ENCODE peak calls at places on chromosomes 11 and 22, in seven cellular contexts. Y is esophagus squamous epithelium, T is cardiac muscle cell, C is RWPE1, L is OCI-LY7, P is pancreas, B is AG09309. O is an unnamed sample.
A peak's percentile ranks its signal among the peaks of the same experiment; 100 is the strongest.

GRCh38 chr22:39306456-39307361 is 12.7 kb downstream of the RPL3 start:
- DNase-seq in C (no peak), P (no peak), Y (no peak), L (peak; percentile 50), T (no peak), B (no peak), O (peak; percentile 58)

GRCh38 chr11:350723-351255 is 18.5 kb upstream of the B4GALNT4 start:
- DNase-seq in C (no peak), B (no peak), L (peak; percentile 54), Y (no peak), T (no peak), P (no peak), O (peak; percentile 90)

GRCh38 chr11:130592056-130592455 is 143.6 kb downstream of the ADAMTS15 start:
- DNase-seq in Y (no peak), B (no peak), C (peak; percentile 52), L (no peak), T (peak; percentile 54), P (no peak), O (peak; percentile 41)

GRCh38 chr11:117538731-117539130 is 211.1 kb downstream of the CEP164 start:
- DNase-seq in P (no peak), C (no peak), B (peak; percentile 8), T (no peak), Y (no peak), L (no peak), O (no peak)

GRCh38 chr11:122863704-122864326 is 18.7 kb upstream of the JHY start:
- DNase-seq in C (peak; percentile 63), T (peak; percentile 64), P (no peak), Y (no peak), B (no peak), L (peak; percentile 51), O (peak; percentile 53)

GRCh38 chr11:109547356-109548027 is 125.5 kb downstream of the C11orf87 start:
- DNase-seq in P (no peak), T (peak; percentile 83), B (peak; percentile 71), L (no peak), C (peak; percentile 44), Y (no peak), O (peak; percentile 45)

GRCh38 chr11:134464196-134464595 is 52.2 kb upstream of the B3GAT1 start:
- DNase-seq in P (no peak), T (no peak), C (no peak), B (no peak), Y (no peak), L (no peak), O (no peak)

GRCh38 chr22:42353883-42354727 is 78.1 kb downstream of the NFAM1 start:
- DNase-seq in T (peak; percentile 16), L (no peak), C (no peak), B (no peak), Y (no peak), P (no peak), O (no peak)

GRCh38 chr11:119989422-119989821 is 148.5 kb downstream of the TRIM29 start:
- DNase-seq in P (no peak), C (no peak), B (no peak), Y (no peak), L (no peak), T (no peak), O (no peak)

GRCh38 chr11:66363805-66364535 is 7.6 kb downstream of the SLC29A2 start:
- DNase-seq in T (peak; percentile 27), C (no peak), Y (no peak), L (peak; percentile 55), P (peak; percentile 77), B (no peak), O (peak; percentile 47)

DNA sequence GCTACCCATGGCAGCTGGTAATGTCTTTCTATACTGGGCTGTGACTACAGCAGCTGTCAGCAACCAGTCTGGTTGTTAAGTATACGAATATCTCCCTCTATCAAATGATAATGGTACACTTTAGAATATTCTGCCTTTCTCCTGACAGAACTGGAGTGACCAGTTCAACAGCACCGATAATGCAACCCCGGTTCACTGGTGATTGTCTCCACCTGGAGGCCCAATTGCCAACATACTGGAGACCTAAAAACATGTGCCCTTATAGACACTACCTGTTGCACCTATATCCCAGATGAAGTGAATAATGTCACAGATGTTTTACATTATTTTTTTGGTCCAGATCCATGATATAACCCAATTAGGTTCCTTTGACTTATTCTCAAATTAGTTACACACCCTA is 21.1 kb downstream of the OR5P2 start:
- DNase-seq in C (no peak), B (no peak), T (no peak), L (no peak), P (no peak), Y (no peak), O (no peak)
- TF ChIP-seq CTCF in C (no peak), B (no peak), T (no peak), L (no peak), P (no peak), Y (no peak), O (no peak)

GRCh38 chr11:121321614-121322243 is 29.2 kb downstream of the SC5D start:
- DNase-seq in Y (no peak), B (no peak), P (no peak), T (peak; percentile 20), C (peak; percentile 27), L (peak; percentile 83), O (peak; percentile 59)

GRCh38 chr11:121328213-121328966 is 35.8 kb downstream of the SC5D start:
- DNase-seq in C (no peak), P (no peak), Y (no peak), T (no peak), L (peak; percentile 80), B (no peak), O (no peak)

GRCh38 chr11:121318848-121319834 is 26.6 kb downstream of the SC5D start:
- DNase-seq in B (peak; percentile 33), T (peak; percentile 68), Y (no peak), C (peak; percentile 59), L (peak; percentile 82), P (no peak), O (peak; percentile 57)

GRCh38 chr11:121326230-121326629 is 33.7 kb downstream of the SC5D start:
- DNase-seq in P (no peak), C (no peak), L (no peak), B (no peak), Y (no peak), T (no peak), O (no peak)

GRCh38 chr11:121323208-121323607 is 30.6 kb downstream of the SC5D start:
- DNase-seq in T (no peak), C (no peak), Y (no peak), L (no peak), B (no peak), P (no peak), O (no peak)
- TF ChIP-seq CTCF in T (no peak), C (no peak), Y (no peak), L (peak; percentile 43), B (no peak), P (no peak), O (no peak)

DNA sequence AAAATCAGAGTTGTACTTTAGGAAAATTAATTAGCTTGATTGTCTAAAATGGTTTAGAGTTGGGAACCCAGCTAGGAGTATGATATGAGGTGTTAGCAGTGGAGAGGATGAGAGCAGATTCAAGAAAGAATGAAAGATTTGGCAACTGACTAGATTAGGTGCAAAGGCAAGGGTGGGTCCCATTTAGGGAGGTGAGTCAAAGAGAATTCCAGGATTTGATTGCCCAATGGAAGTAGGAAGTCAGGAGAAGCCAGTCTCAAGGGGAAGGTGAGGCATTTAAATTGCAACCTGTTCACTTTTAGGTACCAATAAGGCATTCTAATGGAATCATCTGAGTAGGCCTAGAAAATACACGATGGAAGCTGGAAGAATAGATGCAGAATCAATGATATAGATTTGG is 3.6 kb upstream of the CKAP5 start:
- DNase-seq in L (no peak), P (no peak), T (no peak), C (peak; percentile 14), Y (no peak), B (no peak), O (peak; percentile 24)
- TF ChIP-seq CTCF in L (no peak), P (no peak), T (no peak), C (no peak), Y (no peak), B (no peak), O (no peak)

GRCh38 chr22:47200273-47201051 is 438.0 kb downstream of the TBC1D22A start:
- DNase-seq in T (peak; percentile 19), B (no peak), Y (no peak), C (no peak), P (no peak), L (no peak), O (no peak)
- TF ChIP-seq CTCF in T (peak; percentile 24), B (no peak), Y (no peak), C (no peak), P (no peak), L (no peak), O (no peak)

GRCh38 chr22:32544953-32545558 is 70.4 kb downstream of the FBXO7 start:
- DNase-seq in T (no peak), C (no peak), B (no peak), Y (no peak), P (no peak), L (no peak), O (no peak)
- TF ChIP-seq CTCF in T (no peak), C (no peak), B (no peak), Y (no peak), P (no peak), L (no peak), O (no peak)

DNA sequence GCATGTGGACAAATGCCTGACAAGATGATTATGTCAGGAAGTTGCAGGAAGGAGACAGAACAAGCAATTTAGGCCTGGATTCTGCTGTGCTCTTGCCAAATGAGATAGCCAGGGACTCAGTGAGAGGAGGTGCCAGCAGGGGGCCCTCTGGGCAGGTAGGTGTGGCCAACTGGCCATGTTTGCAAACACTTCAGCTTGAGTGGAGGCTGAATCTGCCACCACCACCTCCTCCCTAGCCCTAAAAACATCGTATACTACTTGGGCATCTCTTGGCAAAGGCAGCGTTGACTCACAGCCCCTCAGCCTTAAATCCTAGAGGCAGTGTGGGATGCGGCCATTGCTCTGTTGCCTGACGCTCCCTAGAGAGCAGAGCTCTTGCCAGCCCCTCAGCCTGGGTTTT is 95.1 kb upstream of the PLET1 start:
- DNase-seq in C (no peak), T (peak; percentile 72), Y (no peak), B (no peak), P (no peak), L (no peak), O (peak; percentile 85)
- TF ChIP-seq CTCF in C (no peak), T (peak; percentile 53), Y (no peak), B (peak; percentile 26), P (no peak), L (peak; percentile 41), O (no peak)

GRCh38 chr22:50294319-50294656 is 13.2 kb downstream of the PLXNB2 start:
- DNase-seq in P (no peak), Y (no peak), T (no peak), L (no peak), C (no peak), B (no peak), O (no peak)

GRCh38 chr22:50296658-50297490 is 10.6 kb downstream of the PLXNB2 start:
- DNase-seq in B (no peak), Y (no peak), L (no peak), C (no peak), P (peak; percentile 53), T (no peak), O (no peak)

GRCh38 chr22:50292643-50293440 is 14.6 kb downstream of the PLXNB2 start:
- DNase-seq in C (no peak), L (peak; percentile 86), B (no peak), T (no peak), P (no peak), Y (no peak), O (no peak)

GRCh38 chr22:50289942-50290630 is 17.4 kb downstream of the PLXNB2 start:
- DNase-seq in T (no peak), Y (no peak), L (no peak), C (no peak), B (no peak), P (no peak), O (no peak)

GRCh38 chr22:50293441-50294318 is 13.8 kb downstream of the PLXNB2 start:
- DNase-seq in Y (no peak), T (peak; percentile 91), L (peak; percentile 65), P (peak; percentile 80), B (peak; percentile 17), C (no peak), O (peak; percentile 47)
- TF ChIP-seq CTCF in Y (peak; percentile 16), T (no peak), L (no peak), P (no peak), B (no peak), C (no peak), O (no peak)